ENCODE peak calls at places on chromosomes 2 and 18, in seven cellular contexts. C is K562, P is Panc1, Y is HepG2, G is HL-60, U is SK-N-SH, R is HCT116. A is an unnamed sample.

GRCh38 chr2:160666019-160666676 is 172.5 kb upstream of the RBMS1 start:
- DNase-seq in C (no peak), P (peak; percentile 95), Y (peak; percentile 46), G (peak; percentile 27), U (peak; percentile 33), R (peak; percentile 77), A (no peak)

GRCh38 chr2:224982226-224982625 is 60.0 kb downstream of the DOCK10 start:
- DNase-seq in C (no peak), P (no peak), Y (no peak), G (no peak), U (peak; percentile 36), R (no peak), A (no peak)

GRCh38 chr2:68987051-68987503 is 12.6 kb downstream of the GKN1 start:
- DNase-seq in C (no peak), P (no peak), Y (no peak), G (no peak), U (no peak), R (no peak), A (peak; percentile 3)

GRCh38 chr2:237156131-237156856 is 70.6 kb downstream of the COPS8 start:
- DNase-seq in C (no peak), P (no peak), Y (no peak), G (no peak), U (peak; percentile 37), R (no peak), A (no peak)

GRCh38 chr2:121722479-121722878 is 14.2 kb downstream of the NIFK start:
- DNase-seq in C (no peak), P (peak; percentile 71), Y (no peak), G (no peak), U (no peak), R (no peak), A (no peak)

GRCh38 chr2:21710031-21710430 is 586.3 kb downstream of the TDRD15 start:
- DNase-seq in C (no peak), P (no peak), Y (no peak), G (no peak), U (no peak), R (no peak), A (no peak)

GRCh38 chr2:12547771-12548170 is 169.0 kb upstream of the TRIB2 start:
- DNase-seq in C (no peak), P (no peak), Y (no peak), G (no peak), U (no peak), R (no peak), A (peak; percentile 64)

GRCh38 chr2:29012211-29012681 is 31.1 kb downstream of the TOGARAM2 start:
- DNase-seq in C (no peak), P (no peak), Y (no peak), G (peak; percentile 76), U (peak; percentile 41), R (no peak), A (no peak)

GRCh38 chr2:26556309-26557243 is 78.7 kb upstream of the OTOF start:
- DNase-seq in C (no peak), P (no peak), Y (no peak), G (no peak), U (no peak), R (no peak), A (no peak)

GRCh38 chr2:191614759-191615158 is 63.2 kb upstream of the NABP1 start:
- DNase-seq in C (no peak), P (no peak), Y (no peak), G (no peak), U (no peak), R (no peak), A (no peak)

DNA sequence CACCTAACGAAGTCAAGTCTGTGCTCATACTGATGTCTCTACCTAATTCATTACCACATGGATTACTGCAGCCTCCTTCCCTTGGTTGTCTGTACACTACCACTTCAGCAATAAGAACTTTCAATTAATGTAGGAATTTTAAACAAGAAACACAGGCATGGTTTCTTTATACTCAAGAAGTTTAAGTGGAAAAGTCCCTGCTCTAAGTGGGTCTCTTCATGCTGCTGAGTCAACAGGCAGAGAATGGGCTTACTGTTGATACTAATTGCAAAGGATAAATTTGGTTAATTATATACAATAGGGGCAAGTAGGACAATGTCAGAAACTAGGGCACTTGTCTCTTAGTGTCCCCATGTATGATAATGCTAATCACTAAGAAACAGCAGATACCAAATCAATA is 392.6 kb downstream of the DSEL start:
- DNase-seq in C (no peak), P (no peak), Y (no peak), G (no peak), U (no peak), R (no peak), A (no peak)
- TF ChIP-seq POLR2AphosphoS5 in C (no peak), P (no peak), Y (no peak), G (no peak), U (no peak), R (no peak), A (no peak)

DNA sequence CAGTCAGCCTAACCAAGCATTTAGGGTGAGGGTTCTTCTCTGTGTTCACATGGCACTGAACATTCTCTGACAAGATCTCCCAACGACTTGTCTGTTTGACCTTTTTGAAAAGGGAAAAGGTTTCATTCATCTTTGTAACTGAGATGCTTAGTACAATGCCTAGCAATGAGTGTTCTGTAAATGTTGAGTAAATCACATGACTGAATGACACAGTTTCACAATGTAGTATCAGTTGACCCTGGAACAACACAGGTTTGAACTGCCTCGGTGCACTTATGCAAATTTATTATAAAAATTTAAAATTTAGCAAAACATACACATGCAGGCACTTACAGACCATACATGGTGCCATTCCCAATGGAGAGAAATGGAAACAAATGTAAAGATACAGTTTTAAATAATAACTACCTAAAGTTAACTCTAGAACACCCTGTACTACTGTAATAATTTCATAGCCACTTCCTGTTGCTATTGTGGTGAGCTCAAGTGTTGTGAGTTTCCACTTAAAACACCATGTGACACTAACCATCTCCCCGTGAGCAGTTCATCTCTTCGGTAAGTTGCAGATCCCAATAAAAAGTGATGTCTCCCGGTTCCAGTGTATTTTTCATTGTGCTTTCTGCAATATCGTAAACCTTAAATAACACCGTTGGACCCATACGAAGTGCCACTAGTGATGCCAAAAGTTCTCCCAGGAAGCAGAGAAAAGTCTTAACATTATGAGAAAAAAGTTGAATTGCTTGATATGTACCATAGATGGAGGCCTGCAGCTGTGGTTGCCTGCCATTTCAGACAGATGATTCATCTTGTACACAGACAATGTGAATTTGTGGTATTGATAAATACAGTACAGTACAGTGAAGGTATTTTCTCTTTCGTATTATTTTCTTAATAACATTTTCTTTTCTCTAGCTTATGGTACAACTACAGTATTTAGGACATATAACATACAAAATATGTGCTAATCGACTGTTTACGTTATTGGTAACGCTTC is 33.9 kb upstream of the VWC2L start:
- DNase-seq in C (no peak), P (no peak), Y (no peak), G (no peak), U (no peak), R (no peak), A (no peak)
- TF ChIP-seq REST in C (no peak), P (no peak), Y (no peak), G (no peak), U (no peak), R (no peak), A (no peak)

DNA sequence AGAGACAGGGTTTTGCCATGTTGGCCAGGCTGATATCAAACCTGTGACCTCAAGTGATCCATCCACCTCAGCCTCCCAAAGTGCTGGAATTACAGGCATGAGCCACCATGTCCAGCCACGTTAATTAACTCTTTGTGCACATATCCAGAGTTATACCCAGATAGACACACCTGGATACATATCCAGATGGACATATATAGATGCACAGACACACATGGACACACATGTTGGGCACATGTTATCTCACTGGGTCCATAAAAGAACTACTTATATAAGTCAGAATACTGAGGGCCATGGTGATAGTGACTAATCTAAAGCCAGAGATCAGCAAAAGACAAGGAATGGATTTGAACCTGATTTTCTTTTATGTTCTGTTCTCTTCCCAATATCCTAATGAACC is 158.6 kb downstream of the IRS1 start:
- DNase-seq in C (no peak), P (no peak), Y (no peak), G (no peak), U (no peak), R (no peak), A (no peak)
- TF ChIP-seq POLR2AphosphoS5 in C (no peak), P (no peak), Y (no peak), G (no peak), U (no peak), R (no peak), A (no peak)

GRCh38 chr18:60319129-60319528 is 53.4 kb downstream of the MC4R start:
- DNase-seq in C (no peak), P (no peak), Y (no peak), G (no peak), U (no peak), R (no peak), A (peak; percentile 19)

GRCh38 chr18:60327880-60328589 is 44.5 kb downstream of the MC4R start:
- DNase-seq in C (no peak), P (no peak), Y (no peak), G (no peak), U (no peak), R (no peak), A (no peak)

DNA sequence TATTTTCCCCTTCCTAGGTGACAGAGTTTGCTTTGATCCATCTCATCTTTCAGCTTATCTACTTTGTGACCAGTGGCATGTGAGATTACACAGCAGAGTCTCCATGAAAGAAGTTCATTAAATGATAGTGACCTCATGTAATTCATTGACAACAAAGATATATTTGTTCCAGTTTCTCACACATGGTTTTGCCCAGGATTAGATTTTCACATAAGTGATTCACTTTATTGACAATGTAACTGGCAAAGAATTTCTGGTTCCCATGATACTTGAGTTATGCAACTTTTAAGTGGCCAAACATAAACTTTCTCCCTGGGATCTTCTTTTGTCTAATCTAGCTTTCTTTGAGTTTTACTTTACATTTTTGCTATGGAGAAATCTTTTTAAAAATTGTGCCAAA is 50.0 kb downstream of the MC4R start:
- DNase-seq in C (no peak), P (no peak), Y (no peak), G (no peak), U (no peak), R (no peak), A (no peak)
- TF ChIP-seq REST in C (no peak), P (no peak), Y (no peak), G (no peak), U (no peak), R (no peak), A (no peak)

GRCh38 chr18:24420551-24420950 is 5.9 kb upstream of the IMPACT start:
- DNase-seq in C (no peak), P (no peak), Y (no peak), G (no peak), U (no peak), R (no peak), A (no peak)
- TF ChIP-seq POLR2AphosphoS5 in C (no peak), P (no peak), Y (no peak), G (no peak), U (no peak), R (no peak), A (no peak)

GRCh38 chr2:216663106-216663505 is 29.9 kb downstream of the IGFBP2 start:
- DNase-seq in C (no peak), P (no peak), Y (no peak), G (no peak), U (no peak), R (no peak), A (no peak)

GRCh38 chr2:216665240-216665639 is 30.1 kb downstream of the IGFBP5 start:
- DNase-seq in C (no peak), P (no peak), Y (no peak), G (no peak), U (peak; percentile 47), R (no peak), A (peak; percentile 48)

GRCh38 chr2:216665717-216666116 is 29.6 kb downstream of the IGFBP5 start:
- DNase-seq in C (no peak), P (no peak), Y (peak; percentile 50), G (no peak), U (peak; percentile 61), R (no peak), A (peak; percentile 90)

GRCh38 chr2:216663846-216664245 is 30.6 kb downstream of the IGFBP2 start:
- DNase-seq in C (no peak), P (no peak), Y (no peak), G (no peak), U (no peak), R (no peak), A (no peak)

GRCh38 chr2:216664593-216665034 is 30.7 kb downstream of the IGFBP5 start:
- DNase-seq in C (peak; percentile 73), P (no peak), Y (no peak), G (no peak), U (peak; percentile 55), R (no peak), A (peak; percentile 19)
- TF ChIP-seq REST in C (no peak), P (no peak), Y (no peak), G (no peak), U (no peak), R (no peak), A (no peak)